ENCODE peak calls at places on chromosomes 3 and 15, in six cellular contexts. G is NCI-H774, F is substantia nigra, L is SIG-M5, B is NCI-H69, P is RWPE1. H is an unnamed sample.

GRCh38 chr3:136266468-136266867 is 16.3 kb downstream of the PCCB start:
- DNase-seq in G (no peak), L (no peak), B (no peak), P (peak), F (no peak), H (no peak)

GRCh38 chr15:84889991-84890669 is 5.7 kb downstream of the SLC28A1 start:
- DNase-seq in B (no peak), G (no peak), F (no peak), L (no peak), P (no peak), H (no peak)

GRCh38 chr3:150168694-150169093 is 198.0 kb upstream of the PFN2 start:
- DNase-seq in P (no peak), G (no peak), B (no peak), L (no peak), F (no peak), H (no peak)

GRCh38 chr3:125585595-125586223 is 9.6 kb downstream of the OSBPL11 start:
- DNase-seq in B (peak), P (peak), F (no peak), G (peak), L (no peak), H (peak)

GRCh38 chr15:88904808-88905327 is 8.3 kb downstream of the MFGE8 start:
- DNase-seq in B (peak), L (no peak), G (peak), F (peak), P (peak), H (peak)

GRCh38 chr3:189902230-189903186 is 218.2 kb downstream of the P3H2 start:
- DNase-seq in G (no peak), F (no peak), L (no peak), P (no peak), B (no peak), H (no peak)

GRCh38 chr3:141940204-141940776 is 63.8 kb downstream of the ATP1B3 start:
- DNase-seq in L (no peak), B (peak), P (peak), G (no peak), F (no peak), H (peak)

GRCh38 chr3:94234177-94234788 is 171.4 kb downstream of the NSUN3 start:
- DNase-seq in G (no peak), L (no peak), B (peak), F (no peak), P (peak), H (peak)

GRCh38 chr3:9143180-9143579 is 106.3 kb downstream of the SRGAP3 start:
- DNase-seq in P (no peak), G (no peak), L (no peak), F (no peak), B (no peak), H (no peak)

GRCh38 chr3:187005827-187006481 is 75.6 kb downstream of the ST6GAL1 start:
- DNase-seq in P (no peak), G (no peak), F (no peak), L (no peak), B (no peak), H (no peak)

GRCh38 chr3:146280859-146281258 is 30.0 kb upstream of the PLSCR4 start:
- DNase-seq in G (no peak), L (no peak), F (no peak), P (no peak), B (no peak), H (no peak)

GRCh38 chr3:126208618-126209256 is 28.4 kb upstream of the ALDH1L1 start:
- DNase-seq in P (peak), G (peak), B (peak), F (no peak), L (no peak), H (peak)

GRCh38 chr3:16545413-16546185 is 32.1 kb upstream of the RFTN1 start:
- DNase-seq in L (no peak), B (no peak), P (no peak), F (no peak), G (no peak), H (no peak)

GRCh38 chr15:62503451-62503850 is 338.4 kb upstream of the C2CD4B start:
- DNase-seq in L (no peak), G (no peak), P (no peak), F (no peak), B (peak), H (no peak)

GRCh38 chr3:149276621-149277020 is 55.0 kb upstream of the CP start:
- DNase-seq in F (no peak), B (no peak), G (no peak), L (no peak), P (no peak), H (no peak)

GRCh38 chr3:107877936-107878335 is 212.9 kb downstream of the CD47 start:
- DNase-seq in L (no peak), G (no peak), B (no peak), P (no peak), F (no peak), H (no peak)

GRCh38 chr15:66508293-66508883 is 3.3 kb downstream of the ZWILCH start:
- DNase-seq in B (no peak), L (no peak), P (no peak), F (no peak), G (no peak), H (no peak)

GRCh38 chr3:195147649-195148121 is 123.3 kb downstream of the XXYLT1 start:
- DNase-seq in G (no peak), L (no peak), P (no peak), F (no peak), B (no peak), H (no peak)

GRCh38 chr3:58143417-58144055 is 67.2 kb downstream of the DNASE1L3 start:
- DNase-seq in B (no peak), F (no peak), G (no peak), L (no peak), P (no peak), H (no peak)

GRCh38 chr3:177438596-177439220 is 241.4 kb upstream of the TBL1XR1 start:
- DNase-seq in P (no peak), F (no peak), G (no peak), L (no peak), B (no peak), H (no peak)

GRCh38 chr15:83837946-83838571 is 184.1 kb downstream of the ADAMTSL3 start:
- DNase-seq in F (peak), L (no peak), P (peak), B (peak), G (no peak), H (no peak)

GRCh38 chr3:168864107-168865021 is 768.6 kb upstream of the GOLIM4 start:
- DNase-seq in P (no peak), B (no peak), G (no peak), L (no peak), F (no peak), H (no peak)

GRCh38 chr3:23567917-23568316 is 237.8 kb upstream of the UBE2E1 start:
- DNase-seq in P (peak), B (no peak), L (no peak), G (no peak), F (no peak), H (no peak)

GRCh38 chr15:44328135-44328534 is 39.6 kb downstream of the GOLM2 start:
- DNase-seq in G (no peak), F (no peak), L (no peak), B (no peak), P (no peak), H (no peak)

GRCh38 chr15:82298520-82298919 is 35.9 kb downstream of the SAXO2 start:
- DNase-seq in F (no peak), P (no peak), G (no peak), B (no peak), L (no peak), H (no peak)

GRCh38 chr3:106341090-106341489 is 472.3 kb upstream of the CBLB start:
- DNase-seq in P (no peak), B (peak), G (no peak), F (no peak), L (no peak), H (no peak)

GRCh38 chr3:133157716-133158115 is 119.5 kb downstream of the TMEM108 start:
- DNase-seq in B (no peak), G (no peak), P (no peak), L (no peak), F (no peak), H (no peak)

GRCh38 chr15:78685925-78686324 is 44.9 kb upstream of the CHRNB4 start:
- DNase-seq in G (no peak), F (no peak), P (no peak), B (no peak), L (no peak), H (no peak)